ENCODE peak calls at places on chromosomes 1 and 21, in nine cellular contexts. B is aorta; T is suprapubic skin; L is brain microvascular endothelial cell; G is psoas muscle; C is left ventricle myocardium inferior; N is left lung; K is effector memory CD4-positive, alpha-beta T cell; I is DND-41. D is an unnamed sample.
A peak's percentile ranks its signal among the peaks of the same experiment; 100 is the strongest.

GRCh38 chr21:18951291-18952038 is 547.9 kb upstream of the TMPRSS15 start:
- DNase-seq in T (no peak), L (no peak), K (no peak), B (no peak), C (no peak), G (no peak), N (peak; percentile 13), I (peak; percentile 9), D (no peak)

GRCh38 chr1:153192697-153193096 is 10.5 kb upstream of the LELP1 start:
- DNase-seq in G (no peak), K (no peak), I (no peak), B (no peak), C (no peak), L (no peak), T (no peak), N (no peak), D (no peak)

GRCh38 chr1:177943999-177944672 is 25.7 kb downstream of the SEC16B start:
- DNase-seq in G (no peak), T (no peak), N (no peak), C (no peak), K (no peak), L (no peak), B (no peak), I (no peak), D (no peak)

GRCh38 chr21:45306832-45307571 is 19.3 kb upstream of the POFUT2 start:
- DNase-seq in N (peak; percentile 86), T (no peak), B (peak; percentile 83), L (peak; percentile 93), K (no peak), I (no peak), G (peak; percentile 82), C (peak; percentile 86), D (peak; percentile 72)

GRCh38 chr21:29390778-29391177 is 92.1 kb downstream of the BACH1 start:
- DNase-seq in K (no peak), N (no peak), C (no peak), B (no peak), I (no peak), G (no peak), T (no peak), L (no peak), D (no peak)

GRCh38 chr21:31658053-31658452 is 1.4 kb upstream of the SOD1 start:
- DNase-seq in K (no peak), T (no peak), I (no peak), G (no peak), B (no peak), C (no peak), L (no peak), N (no peak), D (no peak)

GRCh38 chr1:70427976-70428375 is 16.9 kb downstream of the CTH start:
- DNase-seq in G (no peak), C (no peak), I (no peak), N (no peak), K (no peak), B (no peak), L (peak; percentile 23), T (no peak), D (no peak)

GRCh38 chr1:180117764-180118116 is 36.9 kb upstream of the QSOX1 start:
- DNase-seq in I (no peak), K (no peak), B (no peak), N (no peak), C (no peak), T (no peak), G (no peak), L (peak; percentile 68), D (no peak)

GRCh38 chr1:18170444-18170843 is 62.8 kb downstream of the IGSF21 start:
- DNase-seq in G (no peak), T (no peak), B (no peak), L (no peak), I (no peak), C (no peak), N (no peak), K (no peak), D (no peak)

GRCh38 chr1:114032271-114033218 is 53.3 kb downstream of the OLFML3 start:
- DNase-seq in G (no peak), N (no peak), C (no peak), I (no peak), B (no peak), T (no peak), K (no peak), L (peak; percentile 70), D (no peak)

GRCh38 chr1:222114536-222115156 is 372.8 kb upstream of the DUSP10 start:
- DNase-seq in G (no peak), N (no peak), I (no peak), B (no peak), T (no peak), K (no peak), L (no peak), C (no peak), D (no peak)

GRCh38 chr1:223129229-223129851 is 13.7 kb downstream of the TLR5 start:
- DNase-seq in G (peak; percentile 87), B (peak; percentile 84), I (no peak), K (peak; percentile 17), L (peak; percentile 25), C (peak; percentile 80), N (peak; percentile 96), T (peak; percentile 90), D (peak; percentile 86)

GRCh38 chr21:32516729-32517649 is 68.3 kb downstream of the TCP10L start:
- DNase-seq in I (no peak), C (no peak), L (peak; percentile 88), K (no peak), N (no peak), B (no peak), T (no peak), G (no peak), D (no peak)

GRCh38 chr1:27598902-27599528 is 4.9 kb downstream of the AHDC1 start:
- DNase-seq in L (peak; percentile 67), G (peak; percentile 82), K (no peak), B (peak; percentile 89), I (peak; percentile 93), C (no peak), T (no peak), N (peak; percentile 65), D (no peak)

GRCh38 chr1:6902153-6902552 is 116.9 kb downstream of the CAMTA1 start:
- DNase-seq in T (no peak), K (no peak), N (no peak), B (no peak), I (no peak), C (no peak), L (no peak), G (no peak), D (no peak)

GRCh38 chr1:6904476-6905170 is 119.4 kb downstream of the CAMTA1 start:
- DNase-seq in N (no peak), T (no peak), L (no peak), K (no peak), B (no peak), G (peak; percentile 31), C (no peak), I (no peak), D (no peak)

GRCh38 chr1:6899141-6899540 is 113.9 kb downstream of the CAMTA1 start:
- DNase-seq in L (no peak), N (no peak), K (no peak), B (no peak), G (no peak), C (no peak), T (no peak), I (no peak), D (no peak)

GRCh38 chr1:6897138-6897537 is 111.9 kb downstream of the CAMTA1 start:
- DNase-seq in N (no peak), I (no peak), B (no peak), G (no peak), C (no peak), L (no peak), K (no peak), T (no peak), D (no peak)

DNA sequence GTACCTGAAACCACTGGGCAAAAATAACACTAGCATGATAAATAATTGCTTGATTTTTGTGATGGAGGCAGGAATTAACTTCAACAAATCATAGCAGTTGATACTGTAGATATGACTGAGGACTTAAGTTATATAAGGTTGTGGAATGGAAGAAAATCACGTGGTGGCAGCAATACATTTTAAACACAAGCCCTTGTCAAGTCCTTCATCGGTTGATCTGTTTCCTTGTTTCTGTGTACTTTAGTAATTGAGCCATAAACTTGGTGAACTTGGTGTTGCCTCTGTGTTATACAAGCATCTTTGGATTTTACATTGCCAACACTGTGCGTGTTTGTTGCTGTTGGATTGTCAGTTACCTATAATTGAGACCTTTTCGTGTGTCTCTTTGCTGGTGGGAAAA is 114.4 kb downstream of the CAMTA1 start:
- DNase-seq in K (no peak), B (no peak), L (no peak), T (no peak), N (no peak), I (no peak), G (no peak), C (no peak), D (no peak)
- H3K27ac ChIP-seq in K (no peak overlapping the region), B (no peak overlapping the region), L (no peak overlapping the region), T (no peak overlapping the region), N (no peak overlapping the region), I (no peak overlapping the region), G (no peak overlapping the region), C (no peak overlapping the region), D (no peak overlapping the region)

GRCh38 chr1:52152976-52153375 is 11.1 kb downstream of the ZFYVE9 start:
- DNase-seq in I (no peak), G (no peak), T (no peak), C (no peak), B (no peak), N (no peak), L (no peak), K (no peak), D (no peak)
- H3K4me3 ChIP-seq in I (no peak overlapping the region), G (no peak overlapping the region), T (no peak overlapping the region), C (no peak overlapping the region), B (no peak overlapping the region), N (no peak overlapping the region), L (no peak overlapping the region), K (no peak overlapping the region), D (no peak overlapping the region)

GRCh38 chr21:43024737-43025136 is 50.4 kb downstream of the PKNOX1 start:
- DNase-seq in C (no peak), B (no peak), I (no peak), K (no peak), N (no peak), G (no peak), T (no peak), L (no peak), D (no peak)
- H3K36me3 ChIP-seq in C (peaks cover 86% of the 10 kb centered on the region), B (peaks cover 7% of the 10 kb centered on the region), I (peaks cover 72% of the 10 kb centered on the region), K (peaks cover 51% of the 10 kb centered on the region), N (peaks cover 97% of the 10 kb centered on the region), G (no peaks in the 10 kb centered on the region), T (peaks cover 81% of the 10 kb centered on the region), L (peaks cover 2% of the 10 kb centered on the region), D (peaks cover 85% of the 10 kb centered on the region)

GRCh38 chr1:25697426-25698220 is 81.0 kb downstream of the MAN1C1 start:
- DNase-seq in I (peak; percentile 14), B (no peak), N (no peak), K (no peak), C (no peak), G (no peak), T (no peak), L (no peak), D (no peak)

GRCh38 chr1:25694167-25694566 is 77.6 kb downstream of the MAN1C1 start:
- DNase-seq in I (no peak), G (no peak), B (peak; percentile 68), L (no peak), K (no peak), T (no peak), C (no peak), N (no peak), D (no peak)

GRCh38 chr1:25694591-25695007 is 78.0 kb downstream of the MAN1C1 start:
- DNase-seq in B (no peak), N (no peak), C (no peak), G (no peak), L (no peak), K (no peak), T (no peak), I (no peak), D (no peak)

GRCh38 chr1:25695991-25696330 is 79.4 kb downstream of the MAN1C1 start:
- DNase-seq in T (no peak), C (no peak), K (no peak), G (no peak), B (peak; percentile 70), L (peak; percentile 93), I (no peak), N (no peak), D (no peak)

GRCh38 chr1:25695066-25695990 is 78.7 kb downstream of the MAN1C1 start:
- DNase-seq in L (peak; percentile 97), T (peak; percentile 90), G (peak; percentile 90), K (no peak), C (peak; percentile 80), N (no peak), B (peak; percentile 93), I (no peak), D (peak; percentile 75)
- H3K27ac ChIP-seq in L (peak overlapping the region; percentile 88), T (peak overlapping the region; percentile 87), G (peak overlapping the region; percentile 80), K (no peak overlapping the region), C (peak overlapping the region; percentile 96), N (peak overlapping the region; percentile 82), B (peak overlapping the region; percentile 87), I (no peak overlapping the region), D (peak overlapping the region; percentile 82)